ENCODE peak calls at places on chromosomes 7 and 10, in five cellular contexts. One of them, this sample, is unnamed.

GRCh38 chr7:16399265-16399801 is 22.0 kb downstream of the CRPPA start:
- DNase-seq in GM13976: no peak
- DNase-seq in neural crest cell: no peak
- DNase-seq in psoas muscle: no peak
- DNase-seq in SK-N-SH: no peak
- DNase-seq in this sample: no peak

GRCh38 chr10:10295537-10295936 is 722.1 kb upstream of the CELF2 start:
- DNase-seq in GM13976: no peak
- DNase-seq in neural crest cell: no peak
- DNase-seq in psoas muscle: no peak
- DNase-seq in SK-N-SH: no peak
- DNase-seq in this sample: no peak

GRCh38 chr10:23351914-23352313 is 7.3 kb upstream of the C10orf67 start:
- DNase-seq in GM13976: no peak
- DNase-seq in neural crest cell: no peak
- DNase-seq in psoas muscle: no peak
- DNase-seq in SK-N-SH: no peak
- DNase-seq in this sample: no peak

GRCh38 chr10:15804109-15804508 is 56.2 kb downstream of the MINDY3 start:
- DNase-seq in GM13976: no peak
- DNase-seq in neural crest cell: no peak
- DNase-seq in psoas muscle: no peak
- DNase-seq in SK-N-SH: no peak
- DNase-seq in this sample: no peak

GRCh38 chr7:149732111-149732561 is 41.3 kb downstream of the ZNF467 start:
- DNase-seq in GM13976: no peak
- DNase-seq in neural crest cell: no peak
- DNase-seq in psoas muscle: no peak
- DNase-seq in SK-N-SH: no peak
- DNase-seq in this sample: no peak

GRCh38 chr7:1345796-1346532 is 113.3 kb downstream of the UNCX start:
- DNase-seq in GM13976: no peak
- DNase-seq in neural crest cell: no peak
- DNase-seq in psoas muscle: peak; percentile 30
- DNase-seq in SK-N-SH: no peak
- DNase-seq in this sample: no peak

GRCh38 chr10:49655099-49655498 is 24.4 kb upstream of the C10orf53 start:
- DNase-seq in GM13976: no peak
- DNase-seq in neural crest cell: no peak
- DNase-seq in psoas muscle: no peak
- DNase-seq in SK-N-SH: no peak
- DNase-seq in this sample: no peak

GRCh38 chr7:130950054-130950453 is 216.0 kb upstream of the KLF14 start:
- DNase-seq in GM13976: no peak
- DNase-seq in neural crest cell: no peak
- DNase-seq in psoas muscle: no peak
- DNase-seq in SK-N-SH: no peak
- DNase-seq in this sample: no peak

GRCh38 chr7:82810558-82811259 is 352.0 kb downstream of the PCLO start:
- DNase-seq in GM13976: peak; percentile 13
- DNase-seq in neural crest cell: peak; percentile 8
- DNase-seq in psoas muscle: no peak
- DNase-seq in SK-N-SH: peak; percentile 67
- DNase-seq in this sample: peak; percentile 44

GRCh38 chr7:111987115-111987826 is 218.9 kb downstream of the DOCK4 start:
- DNase-seq in GM13976: no peak
- DNase-seq in neural crest cell: no peak
- DNase-seq in psoas muscle: no peak
- DNase-seq in SK-N-SH: no peak
- DNase-seq in this sample: no peak

GRCh38 chr10:24440817-24441790 is 232.2 kb downstream of the KIAA1217 start:
- DNase-seq in GM13976: no peak
- DNase-seq in neural crest cell: no peak
- DNase-seq in psoas muscle: no peak
- DNase-seq in SK-N-SH: no peak
- DNase-seq in this sample: no peak

GRCh38 chr10:50635286-50635685 is 11.5 kb upstream of the SGMS1 start:
- DNase-seq in GM13976: no peak
- DNase-seq in neural crest cell: no peak
- DNase-seq in psoas muscle: no peak
- DNase-seq in SK-N-SH: no peak
- DNase-seq in this sample: no peak

GRCh38 chr10:95480901-95481491 is 80.2 kb downstream of the SORBS1 start:
- DNase-seq in GM13976: no peak
- DNase-seq in neural crest cell: no peak
- DNase-seq in psoas muscle: no peak
- DNase-seq in SK-N-SH: no peak
- DNase-seq in this sample: no peak

GRCh38 chr7:52826515-52826914 is 208.9 kb upstream of the POM121L12 start:
- DNase-seq in GM13976: no peak
- DNase-seq in neural crest cell: no peak
- DNase-seq in psoas muscle: no peak
- DNase-seq in SK-N-SH: no peak
- DNase-seq in this sample: no peak

GRCh38 chr7:16417958-16418357 is 3.4 kb downstream of the CRPPA start:
- DNase-seq in GM13976: no peak
- DNase-seq in neural crest cell: no peak
- DNase-seq in psoas muscle: no peak
- DNase-seq in SK-N-SH: no peak
- DNase-seq in this sample: no peak

DNA sequence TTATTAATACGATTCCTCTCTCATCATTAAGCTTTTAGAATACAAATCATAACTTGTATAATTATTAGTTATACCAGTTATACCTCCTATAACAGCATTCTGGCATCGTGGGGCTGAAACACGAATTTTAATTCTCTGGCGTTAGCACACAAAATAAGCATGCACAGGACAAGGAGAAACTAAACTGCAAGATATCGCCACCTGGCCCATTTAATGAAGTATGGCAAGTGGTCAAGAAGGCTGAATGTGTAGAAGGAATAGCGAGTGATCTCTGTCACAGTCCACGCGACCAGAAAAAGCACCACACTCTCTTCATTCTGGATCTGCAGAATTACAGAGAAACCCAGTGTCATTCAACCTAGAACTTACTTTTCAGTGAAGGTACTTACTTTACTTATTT is 18.1 kb downstream of the HACD1 start:
- DNase-seq in GM13976: no peak
- DNase-seq in neural crest cell: no peak
- DNase-seq in psoas muscle: no peak
- DNase-seq in SK-N-SH: peak; percentile 13
- DNase-seq in this sample: peak; percentile 33
- TF ChIP-seq CTCF in GM13976: no peak
- TF ChIP-seq CTCF in neural crest cell: peak; percentile 51
- TF ChIP-seq CTCF in psoas muscle: no peak
- TF ChIP-seq CTCF in SK-N-SH: peak; percentile 49
- TF ChIP-seq CTCF in this sample: peak; percentile 27

DNA sequence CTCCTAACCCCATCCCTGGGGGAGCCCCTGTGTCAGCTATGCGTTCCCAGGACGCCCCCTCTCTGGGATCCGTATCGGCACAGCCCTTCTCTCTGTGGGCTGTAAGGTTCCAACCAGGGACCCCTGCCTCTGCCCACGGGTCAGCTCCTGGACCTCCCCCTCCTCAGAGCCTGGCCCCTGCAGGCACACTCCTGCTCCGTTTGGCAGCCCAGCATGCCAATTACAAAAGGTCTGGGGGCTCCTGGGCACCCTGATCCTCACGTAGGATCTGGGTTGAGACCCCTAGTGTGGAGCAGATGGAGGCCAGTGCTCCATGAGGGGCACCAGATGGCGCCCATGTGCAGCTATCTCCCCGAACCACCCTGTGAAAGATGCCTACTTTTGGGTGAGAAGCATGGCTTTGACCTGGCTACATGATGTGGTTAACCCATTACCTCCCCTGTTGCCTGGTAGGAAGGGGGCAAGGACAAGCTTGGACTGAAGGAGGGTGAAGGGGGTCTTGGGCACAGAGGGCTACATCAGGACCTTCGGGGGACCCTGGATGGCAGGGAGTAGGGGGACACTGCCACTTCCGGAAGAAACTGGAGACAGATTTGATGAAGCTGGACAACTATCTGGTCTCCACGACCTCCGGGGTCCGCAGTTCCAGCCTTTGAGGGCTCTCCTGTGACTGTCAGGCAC is 9.0 kb downstream of the TACR2 start:
- DNase-seq in GM13976: no peak
- DNase-seq in neural crest cell: no peak
- DNase-seq in psoas muscle: no peak
- DNase-seq in SK-N-SH: peak; percentile 74
- DNase-seq in this sample: peak; percentile 49
- TF ChIP-seq CTCF in GM13976: no peak
- TF ChIP-seq CTCF in neural crest cell: peak; percentile 42
- TF ChIP-seq CTCF in psoas muscle: peak; percentile 26
- TF ChIP-seq CTCF in SK-N-SH: peak; percentile 51
- TF ChIP-seq CTCF in this sample: peak; percentile 27

DNA sequence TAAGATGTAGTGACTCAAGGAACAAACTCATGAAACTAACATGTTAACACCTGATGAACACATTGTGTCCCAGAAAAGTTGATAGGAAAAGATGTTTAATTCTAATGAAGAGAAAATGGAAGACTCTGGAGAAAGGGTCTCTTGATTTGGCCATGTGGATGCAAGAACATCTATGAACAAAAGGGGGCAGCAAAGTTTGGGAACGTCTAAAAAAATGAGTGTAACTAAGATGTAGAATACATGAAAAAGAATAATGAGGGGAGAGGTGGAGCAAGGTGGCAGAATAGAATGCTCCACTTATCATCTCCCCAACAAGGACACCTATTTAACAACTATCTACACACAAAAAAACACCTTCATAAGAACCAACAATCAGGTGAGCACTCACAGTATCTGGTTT is 805.1 kb downstream of the TNS3 start:
- DNase-seq in GM13976: no peak
- DNase-seq in neural crest cell: no peak
- DNase-seq in psoas muscle: no peak
- DNase-seq in SK-N-SH: no peak
- DNase-seq in this sample: peak; percentile 15
- TF ChIP-seq CTCF in GM13976: no peak
- TF ChIP-seq CTCF in neural crest cell: peak; percentile 56
- TF ChIP-seq CTCF in psoas muscle: no peak
- TF ChIP-seq CTCF in SK-N-SH: peak; percentile 68
- TF ChIP-seq CTCF in this sample: peak; percentile 16

GRCh38 chr7:31062746-31063435 is 10.8 kb downstream of the ADCYAP1R1 start:
- DNase-seq in GM13976: no peak
- DNase-seq in neural crest cell: no peak
- DNase-seq in psoas muscle: no peak
- DNase-seq in SK-N-SH: no peak
- DNase-seq in this sample: no peak

GRCh38 chr7:31058122-31058521 is 6.0 kb downstream of the ADCYAP1R1 start:
- DNase-seq in GM13976: no peak
- DNase-seq in neural crest cell: no peak
- DNase-seq in psoas muscle: no peak
- DNase-seq in SK-N-SH: no peak
- DNase-seq in this sample: no peak

GRCh38 chr7:31059551-31059950 is 7.4 kb downstream of the ADCYAP1R1 start:
- DNase-seq in GM13976: no peak
- DNase-seq in neural crest cell: peak; percentile 18
- DNase-seq in psoas muscle: peak; percentile 66
- DNase-seq in SK-N-SH: peak; percentile 52
- DNase-seq in this sample: no peak

GRCh38 chr7:31058688-31059087 is 6.6 kb downstream of the ADCYAP1R1 start:
- DNase-seq in GM13976: no peak
- DNase-seq in neural crest cell: no peak
- DNase-seq in psoas muscle: no peak
- DNase-seq in SK-N-SH: no peak
- DNase-seq in this sample: no peak

GRCh38 chr7:31061185-31061584 is 9.1 kb downstream of the ADCYAP1R1 start:
- DNase-seq in GM13976: no peak
- DNase-seq in neural crest cell: no peak
- DNase-seq in psoas muscle: no peak
- DNase-seq in SK-N-SH: peak; percentile 57
- DNase-seq in this sample: no peak
- TF ChIP-seq CTCF in GM13976: no peak
- TF ChIP-seq CTCF in neural crest cell: no peak
- TF ChIP-seq CTCF in psoas muscle: no peak
- TF ChIP-seq CTCF in SK-N-SH: no peak
- TF ChIP-seq CTCF in this sample: no peak

GRCh38 chr10:118971187-118971586 is 58.3 kb upstream of the NANOS1 start:
- DNase-seq in GM13976: no peak
- DNase-seq in neural crest cell: no peak
- DNase-seq in psoas muscle: no peak
- DNase-seq in SK-N-SH: no peak
- DNase-seq in this sample: peak; percentile 44
- TF ChIP-seq CTCF in GM13976: no peak
- TF ChIP-seq CTCF in neural crest cell: no peak
- TF ChIP-seq CTCF in psoas muscle: peak; percentile 12
- TF ChIP-seq CTCF in SK-N-SH: no peak
- TF ChIP-seq CTCF in this sample: peak; percentile 20

This sample was measured in GM12865.